ENCODE peak calls at places on chromosomes 13 and 19, in six cellular contexts. G is lower leg skin, F is cardiac muscle cell, H is astrocyte of the spinal cord, J is IMR-90, U is psoas muscle. M is an unnamed sample.

GRCh38 chr13:73720216-73720840 is 413.9 kb downstream of the KLF12 start:
- DNase-seq in F (no peak), U (no peak), G (no peak), J (peak), H (no peak), M (no peak)

GRCh38 chr19:55158848-55159793 is 1.6 kb upstream of the TNNI3 start:
- DNase-seq in U (peak), J (no peak), F (peak), G (no peak), H (no peak), M (peak)

GRCh38 chr13:74021507-74021906 is 112.7 kb downstream of the KLF12 start:
- DNase-seq in F (no peak), G (no peak), U (no peak), J (no peak), H (no peak), M (no peak)

GRCh38 chr19:10118960-10119359 is 739 bp downstream of the EIF3G start:
- DNase-seq in G (no peak), U (no peak), J (no peak), H (no peak), F (no peak), M (peak)

GRCh38 chr19:18340990-18341868 is 831 bp downstream of the PGPEP1 start:
- DNase-seq in J (peak), G (no peak), H (peak), U (peak), F (peak), M (peak)

GRCh38 chr13:70568571-70568970 is 460.3 kb upstream of the KLHL1 start:
- DNase-seq in U (no peak), J (peak), F (peak), G (no peak), H (peak), M (no peak)

GRCh38 chr13:35804901-35805300 is 326.3 kb downstream of the DCLK1 start:
- DNase-seq in G (no peak), J (peak), F (no peak), H (no peak), U (no peak), M (no peak)

GRCh38 chr13:108929532-108929931 is 300.1 kb downstream of the MYO16 start:
- DNase-seq in F (no peak), H (no peak), J (no peak), G (no peak), U (no peak), M (peak)

GRCh38 chr19:29881386-29881785 is 60.7 kb upstream of the URI1 start:
- DNase-seq in H (no peak), J (peak), G (no peak), F (no peak), U (no peak), M (no peak)

GRCh38 chr13:80904386-80904785 is 563.5 kb upstream of the SPRY2 start:
- DNase-seq in F (no peak), H (no peak), U (no peak), J (no peak), G (no peak), M (no peak)

GRCh38 chr19:4534836-4535658 is at the start of gene PLIN5:
- DNase-seq in H (peak), F (peak), U (peak), J (peak), G (no peak), M (no peak)

GRCh38 chr13:99322297-99323103 is 15.3 kb upstream of the GPR183 start:
- DNase-seq in U (no peak), F (no peak), G (no peak), J (peak), H (peak), M (no peak)

GRCh38 chr13:68440874-68441273 is 1210.7 kb upstream of the PCDH9 start:
- DNase-seq in G (no peak), F (no peak), H (no peak), U (no peak), J (no peak), M (no peak)

GRCh38 chr13:39311619-39312018 is 273.4 kb downstream of the NHLRC3 start:
- DNase-seq in G (no peak), F (no peak), H (peak), J (no peak), U (no peak), M (peak)

GRCh38 chr13:111304603-111305289 is 15.7 kb upstream of the TEX29 start:
- DNase-seq in J (no peak), U (no peak), G (no peak), F (no peak), H (no peak), M (no peak)
- H3K4me3 ChIP-seq in J (no peak), U (no peak), G (no peak), F (no peak), H (no peak), M (no peak)

DNA sequence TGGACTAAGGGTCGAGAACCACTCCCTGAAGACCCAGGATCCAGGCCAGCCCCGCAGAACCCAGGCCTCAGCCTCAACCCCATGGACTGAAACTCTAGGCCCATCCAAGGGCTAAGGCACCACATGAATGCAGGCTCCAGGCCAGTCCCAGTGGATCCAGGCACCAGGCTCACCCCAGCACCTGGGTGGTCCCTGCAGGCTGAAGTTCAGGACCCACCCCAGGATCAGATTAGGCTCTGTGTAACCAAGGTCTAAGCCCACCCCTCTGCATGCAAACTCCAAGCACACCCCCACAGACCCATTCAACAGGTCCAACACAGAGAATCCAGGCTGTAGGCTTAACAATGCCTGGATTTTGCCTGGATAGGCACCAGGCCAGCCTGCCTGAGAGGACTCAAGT is 1876.2 kb downstream of the PCDH9 start:
- DNase-seq in H (no peak), U (no peak), G (no peak), J (no peak), F (no peak), M (no peak)
- H3K4me3 ChIP-seq in H (no peak), U (no peak), G (no peak), J (no peak), F (no peak), M (no peak)

GRCh38 chr19:50894478-50895356 is 16.5 kb downstream of the KLK4 start:
- DNase-seq in H (no peak), U (no peak), J (no peak), G (no peak), F (no peak), M (no peak)

GRCh38 chr19:50897612-50898011 is 13.6 kb downstream of the KLK4 start:
- DNase-seq in F (no peak), H (no peak), U (no peak), G (no peak), J (no peak), M (no peak)

GRCh38 chr19:50898018-50898417 is 13.2 kb downstream of the KLK4 start:
- DNase-seq in F (no peak), G (no peak), J (no peak), U (no peak), H (no peak), M (no peak)

GRCh38 chr19:50897191-50897607 is 14.0 kb downstream of the KLK4 start:
- DNase-seq in H (no peak), G (no peak), J (no peak), F (no peak), U (no peak), M (no peak)

GRCh38 chr19:50896591-50897190 is 14.5 kb downstream of the KLK4 start:
- DNase-seq in G (peak), U (no peak), H (no peak), F (no peak), J (peak), M (peak)
- H3K4me3 ChIP-seq in G (no peak), U (no peak), H (no peak), F (no peak), J (no peak), M (no peak)

DNA sequence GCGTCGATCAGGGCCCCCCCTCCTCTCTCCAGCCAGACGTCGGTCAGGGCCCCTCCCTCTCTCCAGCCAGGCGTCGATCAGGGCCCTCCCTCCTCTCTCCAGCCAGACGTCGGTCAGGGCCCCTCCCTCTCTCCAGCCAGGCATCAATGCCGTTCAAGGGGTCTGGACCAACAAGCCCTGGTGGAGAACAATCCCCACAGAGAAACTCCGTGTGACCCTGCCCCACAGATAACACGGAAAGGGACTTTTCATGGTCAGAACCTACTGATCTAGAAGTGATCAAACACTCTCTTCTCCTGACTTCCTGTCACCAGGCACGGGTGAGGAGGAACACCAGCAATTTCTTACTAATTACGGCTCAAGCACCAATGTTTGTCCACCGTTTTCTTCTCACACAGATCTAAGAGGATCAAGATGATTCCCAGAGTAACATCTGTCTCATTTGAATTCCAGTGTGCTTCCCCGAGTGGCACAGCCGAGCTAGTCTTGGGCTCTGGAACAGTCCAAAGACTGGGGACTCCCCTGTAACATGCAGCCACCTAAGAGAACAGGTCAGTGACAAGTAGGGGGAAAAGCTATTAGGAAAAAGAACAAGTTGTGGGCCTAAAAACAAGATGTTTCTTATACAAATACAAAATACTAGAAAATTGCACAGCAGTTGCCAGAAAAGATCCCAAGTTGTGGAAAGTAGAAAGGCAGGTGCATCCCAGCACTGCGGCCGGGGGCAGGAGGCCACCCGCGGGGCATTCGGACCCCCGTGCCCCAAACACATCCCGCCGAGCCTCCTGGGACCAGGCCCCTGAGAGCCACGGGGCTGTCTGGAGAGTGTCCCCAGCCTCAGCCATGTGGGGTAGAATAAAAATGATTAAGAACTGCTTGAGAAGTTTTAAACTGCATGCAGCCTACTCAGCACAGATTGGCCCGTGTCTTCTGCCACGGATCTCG is 11.7 kb downstream of the RASA3 start:
- DNase-seq in U (no peak), H (no peak), J (no peak), F (no peak), G (no peak), M (no peak)
- H3K4me3 ChIP-seq in U (no peak), H (no peak), J (no peak), F (no peak), G (no peak), M (no peak)

GRCh38 chr19:3137139-3137538 is 1.3 kb downstream of the GNA15 start:
- DNase-seq in F (no peak), U (no peak), G (no peak), H (no peak), J (no peak), M (no peak)

GRCh38 chr19:3133793-3134116 is 2.1 kb upstream of the GNA15 start:
- DNase-seq in U (no peak), G (no peak), F (no peak), H (no peak), J (no peak), M (no peak)

GRCh38 chr19:3138268-3138667 is 2.4 kb downstream of the GNA15 start:
- DNase-seq in F (no peak), H (no peak), G (no peak), J (no peak), U (no peak), M (no peak)

GRCh38 chr19:3136684-3137055 is 837 bp downstream of the GNA15 start:
- DNase-seq in F (no peak), J (no peak), G (no peak), H (no peak), U (no peak), M (no peak)

GRCh38 chr19:3135961-3136683 is at the start of gene GNA15:
- DNase-seq in H (no peak), G (no peak), F (no peak), J (no peak), U (no peak), M (no peak)
- H3K4me3 ChIP-seq in H (no peak), G (peak), F (no peak), J (no peak), U (peak), M (no peak)

GRCh38 chr19:49364083-49364687 is 508 bp downstream of the DKKL1 start:
- DNase-seq in J (no peak), G (no peak), F (no peak), U (no peak), H (no peak), M (no peak)
- H3K4me3 ChIP-seq in J (peak), G (no peak), F (peak), U (peak), H (peak), M (peak)

M was measured in MG63.